ENCODE peak calls at places on chromosomes 11 and 22, in four cellular contexts. M, W, L and B are unnamed samples.

GRCh38 chr11:18527512-18527911 is 770 bp upstream of the TSG101 start:
- DNase-seq in M (no peak), W (no peak), L (peak; percentile 18), B (no peak)

GRCh38 chr11:131767421-131767820 is 397.0 kb downstream of the NTM start:
- DNase-seq in M (no peak), W (no peak), L (peak; percentile 56), B (no peak)

GRCh38 chr11:16778876-16779275 is 40.4 kb downstream of the C11orf58 start:
- DNase-seq in L (no peak), M (no peak), W (no peak), B (no peak)

GRCh38 chr22:36369004-36369921 is 18.5 kb downstream of the MYH9 start:
- DNase-seq in L (no peak), M (no peak), W (peak; percentile 41), B (no peak)

GRCh38 chr11:59572091-59572490 is 43.5 kb downstream of the OSBP start:
- DNase-seq in W (no peak), M (no peak), L (no peak), B (no peak)

GRCh38 chr11:4926607-4927006 is 2.5 kb upstream of the OR51G1 start:
- DNase-seq in L (no peak), M (no peak), W (no peak), B (no peak)

GRCh38 chr22:46996595-46997310 is 234.3 kb downstream of the TBC1D22A start:
- DNase-seq in L (no peak), M (no peak), W (no peak), B (no peak)

GRCh38 chr11:107769189-107769588 is 57.3 kb upstream of the SLN start:
- DNase-seq in W (no peak), L (peak; percentile 87), M (no peak), B (no peak)

GRCh38 chr11:116540645-116541044 is 232.1 kb downstream of the BUD13 start:
- DNase-seq in W (no peak), M (no peak), L (no peak), B (no peak)

GRCh38 chr22:43094085-43094484 is 4.9 kb upstream of the TTLL1 start:
- DNase-seq in L (no peak), M (no peak), W (peak; percentile 44), B (no peak)

GRCh38 chr11:101436511-101437142 is 147.2 kb downstream of the TRPC6 start:
- DNase-seq in L (peak; percentile 12), M (peak; percentile 56), W (peak; percentile 80), B (no peak)

GRCh38 chr11:65185166-65185565 is 3.4 kb downstream of the CAPN1 start:
- DNase-seq in W (no peak), M (no peak), L (no peak), B (no peak)

GRCh38 chr22:21074092-21074715 is 28.5 kb downstream of the LRRC74B start:
- DNase-seq in L (peak; percentile 77), W (no peak), M (no peak), B (no peak)

GRCh38 chr11:64813826-64814225 is 3.5 kb upstream of the MEN1 start:
- DNase-seq in M (no peak), L (no peak), W (no peak), B (no peak)

GRCh38 chr11:88508558-88508807 is 170.9 kb upstream of the CTSC start:
- DNase-seq in W (no peak), L (no peak), M (peak; percentile 10), B (no peak)

GRCh38 chr11:75896843-75897419 is 81.9 kb downstream of the UVRAG start:
- DNase-seq in L (peak; percentile 17), W (peak; percentile 45), M (no peak), B (no peak)

GRCh38 chr11:11909727-11910126 is 68.0 kb downstream of the USP47 start:
- DNase-seq in W (no peak), M (no peak), L (peak; percentile 85), B (no peak)

GRCh38 chr22:17098379-17098819 is 13.6 kb downstream of the IL17RA start:
- DNase-seq in M (no peak), L (no peak), W (no peak), B (no peak)

GRCh38 chr11:83051760-83052671 is 19.7 kb downstream of the RAB30 start:
- DNase-seq in M (peak; percentile 44), L (peak; percentile 97), W (no peak), B (no peak)

GRCh38 chr11:32052218-32052617 is 38.7 kb upstream of the RCN1 start:
- DNase-seq in L (peak; percentile 22), M (peak; percentile 44), W (peak; percentile 44), B (no peak)

GRCh38 chr11:135036488-135037297 is 624.7 kb upstream of the B3GAT1 start:
- DNase-seq in L (no peak), W (peak; percentile 25), M (no peak), B (no peak)

GRCh38 chr22:36042240-36042639 is 13.6 kb upstream of the RBFOX2 start:
- DNase-seq in W (no peak), M (no peak), L (no peak), B (no peak)

GRCh38 chr11:119885067-119885466 is 156.1 kb upstream of the NECTIN1 start:
- DNase-seq in W (peak; percentile 56), L (no peak), M (no peak), B (no peak)
- H3K27me3 ChIP-seq in W (no peaks in the 10 kb centered on the region), L (peaks cover 4% of the 10 kb centered on the region), M (no peaks in the 10 kb centered on the region), B (no peaks in the 10 kb centered on the region)

DNA sequence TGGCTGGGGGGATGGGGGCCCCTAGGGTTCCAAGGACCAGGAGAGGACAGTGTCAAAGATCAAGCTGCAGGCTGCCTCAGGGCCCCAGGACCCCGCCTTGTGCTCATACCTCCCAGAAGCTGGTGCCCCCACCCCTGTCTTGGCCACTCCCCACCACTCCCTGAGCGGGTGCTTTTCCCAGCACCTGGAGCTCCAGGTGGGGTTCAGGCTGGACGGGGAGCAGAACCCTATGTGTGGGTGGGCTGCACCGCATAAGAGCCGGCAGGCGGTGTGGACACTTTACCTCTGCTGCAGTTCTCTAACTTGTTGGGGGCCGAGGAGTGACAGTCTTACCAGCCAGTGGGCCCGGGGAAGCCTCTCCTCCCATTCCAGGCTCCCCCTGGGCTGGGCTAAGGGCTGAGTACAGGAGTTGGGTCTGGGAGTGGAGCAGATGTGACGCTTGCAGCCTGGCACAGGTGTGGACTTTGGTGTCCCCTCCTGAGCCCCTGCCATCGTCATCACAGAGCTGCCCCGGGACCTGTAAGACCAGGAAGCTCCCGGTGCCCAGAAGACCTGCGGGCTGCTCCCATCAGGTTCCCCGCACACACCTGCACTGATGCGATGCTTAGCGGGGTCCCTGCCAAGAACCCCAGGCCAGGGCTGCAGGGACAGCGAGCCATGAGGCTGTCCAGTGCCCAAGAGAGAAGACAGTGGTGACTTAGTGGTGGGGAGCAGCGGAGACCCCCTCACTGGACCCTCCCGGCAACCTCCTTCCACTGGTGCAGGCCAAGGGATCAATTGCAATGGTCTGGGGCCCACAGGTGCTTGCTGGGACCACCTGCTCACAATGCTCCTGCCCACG is 674.5 kb downstream of the BRD1 start:
- DNase-seq in M (no peak), W (no peak), L (no peak), B (no peak)
- H3K27me3 ChIP-seq in M (no peaks in the 10 kb centered on the region), W (no peaks in the 10 kb centered on the region), L (no peaks in the 10 kb centered on the region), B (no peaks in the 10 kb centered on the region)

GRCh38 chr22:22407061-22407460 is 101.5 kb downstream of the ZNF280B start:
- DNase-seq in L (no peak), W (no peak), M (no peak), B (no peak)

GRCh38 chr22:22410677-22411076 is 97.9 kb downstream of the ZNF280B start:
- DNase-seq in M (no peak), W (no peak), L (no peak), B (no peak)

GRCh38 chr22:22408269-22408668 is 100.3 kb downstream of the ZNF280B start:
- DNase-seq in W (no peak), M (no peak), L (no peak), B (no peak)

GRCh38 chr22:22408731-22409696 is 99.5 kb downstream of the ZNF280B start:
- DNase-seq in W (peak; percentile 57), L (no peak), M (no peak), B (peak; percentile 19)

DNA sequence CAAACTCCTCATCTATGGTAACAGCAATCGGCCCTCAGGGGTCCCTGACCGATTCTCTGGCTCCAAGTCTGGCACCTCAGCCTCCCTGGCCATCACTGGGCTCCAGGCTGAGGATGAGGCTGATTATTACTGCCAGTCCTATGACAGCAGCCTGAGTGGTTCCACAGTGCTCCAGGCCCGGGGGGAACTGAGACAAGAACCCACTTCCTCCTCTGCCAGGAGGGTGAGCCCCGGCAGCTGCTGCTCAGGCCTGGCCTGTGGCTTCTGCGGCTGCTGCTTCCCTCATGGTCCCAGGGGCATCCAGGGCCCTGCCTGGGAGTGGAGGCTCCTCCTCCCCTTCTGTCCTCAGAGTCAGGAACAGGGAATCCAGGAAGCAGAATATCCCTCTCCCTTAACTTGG is 98.4 kb downstream of the ZNF280B start:
- DNase-seq in W (no peak), M (no peak), L (no peak), B (peak; percentile 58)
- H3K27me3 ChIP-seq in W (no peaks in the 10 kb centered on the region), M (no peaks in the 10 kb centered on the region), L (no peaks in the 10 kb centered on the region), B (no peaks in the 10 kb centered on the region)

GRCh38 chr22:22097727-22098228 is 115.2 kb upstream of the TOP3B start:
- DNase-seq in L (no peak), W (no peak), M (no peak), B (no peak)
- H3K27me3 ChIP-seq in L (peaks cover 44% of the 10 kb centered on the region), W (peaks cover 7% of the 10 kb centered on the region), M (no peaks in the 10 kb centered on the region), B (no peaks in the 10 kb centered on the region)

GRCh38 chr11:15651782-15652181 is 537.1 kb downstream of the INSC start:
- DNase-seq in W (no peak), L (no peak), M (peak; percentile 33), B (no peak)

GRCh38 chr11:15653191-15653590 is 538.5 kb downstream of the INSC start:
- DNase-seq in L (no peak), M (no peak), W (no peak), B (no peak)

GRCh38 chr11:15655552-15655951 is 540.8 kb downstream of the INSC start:
- DNase-seq in W (no peak), M (no peak), L (no peak), B (no peak)

GRCh38 chr11:15657264-15657663 is 542.5 kb downstream of the INSC start:
- DNase-seq in L (no peak), W (no peak), M (no peak), B (no peak)

GRCh38 chr11:15654397-15654915 is 539.7 kb downstream of the INSC start:
- DNase-seq in M (no peak), W (no peak), L (no peak), B (no peak)
- H3K27me3 ChIP-seq in M (no peaks in the 10 kb centered on the region), W (no peaks in the 10 kb centered on the region), L (peaks cover 7% of the 10 kb centered on the region), B (no peaks in the 10 kb centered on the region)